ENCODE peak calls at places on chromosomes 11 and 22, in nine cellular contexts. One of them, this sample, is unnamed.

GRCh38 chr22:46561435-46561905 is 24.1 kb upstream of the CELSR1 start:
- DNase-seq in neuronal stem cell: no peak
- DNase-seq in CD8-positive, alpha-beta T cell: no peak
- DNase-seq in tibial artery: no peak
- DNase-seq in A549: peak; percentile 77
- DNase-seq in cardiac muscle cell: no peak
- DNase-seq in heart left ventricle: no peak
- DNase-seq in CD4-positive, CD25-positive, alpha-beta regulatory T cell: no peak
- DNase-seq in substantia nigra: no peak
- DNase-seq in this sample: no peak

GRCh38 chr11:2825261-2825885 is 60.2 kb downstream of the CDKN1C start:
- DNase-seq in tibial artery: peak; percentile 85
- DNase-seq in neuronal stem cell: no peak
- DNase-seq in heart left ventricle: peak; percentile 89
- DNase-seq in CD8-positive, alpha-beta T cell: no peak
- DNase-seq in A549: no peak
- DNase-seq in substantia nigra: no peak
- DNase-seq in cardiac muscle cell: peak; percentile 75
- DNase-seq in CD4-positive, CD25-positive, alpha-beta regulatory T cell: no peak
- DNase-seq in this sample: no peak

GRCh38 chr11:67356867-67357561 is 3.7 kb upstream of the POLD4 start:
- DNase-seq in cardiac muscle cell: peak; percentile 89
- DNase-seq in neuronal stem cell: peak; percentile 77
- DNase-seq in CD4-positive, CD25-positive, alpha-beta regulatory T cell: peak; percentile 61
- DNase-seq in A549: peak; percentile 90
- DNase-seq in substantia nigra: peak; percentile 33
- DNase-seq in CD8-positive, alpha-beta T cell: peak; percentile 68
- DNase-seq in tibial artery: peak; percentile 58
- DNase-seq in heart left ventricle: no peak
- DNase-seq in this sample: peak; percentile 32

GRCh38 chr22:49656291-49656851 is 171.3 kb downstream of the BRD1 start:
- DNase-seq in A549: no peak
- DNase-seq in heart left ventricle: no peak
- DNase-seq in CD4-positive, CD25-positive, alpha-beta regulatory T cell: no peak
- DNase-seq in substantia nigra: no peak
- DNase-seq in neuronal stem cell: no peak
- DNase-seq in tibial artery: no peak
- DNase-seq in cardiac muscle cell: no peak
- DNase-seq in CD8-positive, alpha-beta T cell: no peak
- DNase-seq in this sample: no peak

GRCh38 chr11:12175694-12176241 is 65.4 kb downstream of the MICAL2 start:
- DNase-seq in heart left ventricle: no peak
- DNase-seq in neuronal stem cell: no peak
- DNase-seq in CD8-positive, alpha-beta T cell: no peak
- DNase-seq in A549: peak; percentile 77
- DNase-seq in cardiac muscle cell: peak; percentile 80
- DNase-seq in tibial artery: no peak
- DNase-seq in CD4-positive, CD25-positive, alpha-beta regulatory T cell: no peak
- DNase-seq in substantia nigra: no peak
- DNase-seq in this sample: no peak

GRCh38 chr11:61828629-61829407 is 718 bp downstream of the FADS2 start:
- DNase-seq in A549: peak; percentile 42
- DNase-seq in cardiac muscle cell: peak; percentile 48
- DNase-seq in CD4-positive, CD25-positive, alpha-beta regulatory T cell: no peak
- DNase-seq in tibial artery: peak; percentile 46
- DNase-seq in neuronal stem cell: peak; percentile 57
- DNase-seq in heart left ventricle: peak; percentile 76
- DNase-seq in substantia nigra: peak; percentile 34
- DNase-seq in CD8-positive, alpha-beta T cell: peak; percentile 36
- DNase-seq in this sample: no peak

GRCh38 chr11:94175545-94175944 is 46.9 kb downstream of the PANX1 start:
- DNase-seq in substantia nigra: no peak
- DNase-seq in CD8-positive, alpha-beta T cell: no peak
- DNase-seq in A549: no peak
- DNase-seq in neuronal stem cell: no peak
- DNase-seq in cardiac muscle cell: peak; percentile 92
- DNase-seq in CD4-positive, CD25-positive, alpha-beta regulatory T cell: no peak
- DNase-seq in tibial artery: no peak
- DNase-seq in heart left ventricle: no peak
- DNase-seq in this sample: no peak

GRCh38 chr11:65854161-65854592 is 3.8 kb downstream of the CFL1 start:
- DNase-seq in neuronal stem cell: no peak
- DNase-seq in A549: no peak
- DNase-seq in substantia nigra: no peak
- DNase-seq in heart left ventricle: no peak
- DNase-seq in tibial artery: no peak
- DNase-seq in CD4-positive, CD25-positive, alpha-beta regulatory T cell: no peak
- DNase-seq in cardiac muscle cell: no peak
- DNase-seq in CD8-positive, alpha-beta T cell: no peak
- DNase-seq in this sample: no peak

GRCh38 chr11:89436071-89436470 is 55.1 kb downstream of the NOX4 start:
- DNase-seq in heart left ventricle: no peak
- DNase-seq in tibial artery: no peak
- DNase-seq in cardiac muscle cell: peak; percentile 67
- DNase-seq in A549: no peak
- DNase-seq in CD4-positive, CD25-positive, alpha-beta regulatory T cell: no peak
- DNase-seq in substantia nigra: no peak
- DNase-seq in CD8-positive, alpha-beta T cell: no peak
- DNase-seq in neuronal stem cell: no peak
- DNase-seq in this sample: no peak

GRCh38 chr11:1743587-1744136 is 6.7 kb downstream of the IFITM10 start:
- DNase-seq in A549: no peak
- DNase-seq in neuronal stem cell: no peak
- DNase-seq in CD8-positive, alpha-beta T cell: no peak
- DNase-seq in substantia nigra: no peak
- DNase-seq in cardiac muscle cell: no peak
- DNase-seq in heart left ventricle: no peak
- DNase-seq in tibial artery: no peak
- DNase-seq in CD4-positive, CD25-positive, alpha-beta regulatory T cell: no peak
- DNase-seq in this sample: no peak

GRCh38 chr11:118607401-118608267 is at the start of gene PHLDB1:
- DNase-seq in tibial artery: peak; percentile 73
- DNase-seq in heart left ventricle: peak; percentile 83
- DNase-seq in cardiac muscle cell: peak; percentile 82
- DNase-seq in substantia nigra: peak; percentile 93
- DNase-seq in CD4-positive, CD25-positive, alpha-beta regulatory T cell: peak; percentile 58
- DNase-seq in A549: peak; percentile 61
- DNase-seq in neuronal stem cell: no peak
- DNase-seq in CD8-positive, alpha-beta T cell: peak; percentile 57
- DNase-seq in this sample: peak; percentile 92

GRCh38 chr11:2378527-2379210 is 1.6 kb downstream of the CD81 start:
- DNase-seq in tibial artery: no peak
- DNase-seq in CD4-positive, CD25-positive, alpha-beta regulatory T cell: no peak
- DNase-seq in heart left ventricle: peak; percentile 79
- DNase-seq in cardiac muscle cell: peak; percentile 60
- DNase-seq in A549: no peak
- DNase-seq in substantia nigra: peak; percentile 35
- DNase-seq in CD8-positive, alpha-beta T cell: no peak
- DNase-seq in neuronal stem cell: no peak
- DNase-seq in this sample: no peak

DNA sequence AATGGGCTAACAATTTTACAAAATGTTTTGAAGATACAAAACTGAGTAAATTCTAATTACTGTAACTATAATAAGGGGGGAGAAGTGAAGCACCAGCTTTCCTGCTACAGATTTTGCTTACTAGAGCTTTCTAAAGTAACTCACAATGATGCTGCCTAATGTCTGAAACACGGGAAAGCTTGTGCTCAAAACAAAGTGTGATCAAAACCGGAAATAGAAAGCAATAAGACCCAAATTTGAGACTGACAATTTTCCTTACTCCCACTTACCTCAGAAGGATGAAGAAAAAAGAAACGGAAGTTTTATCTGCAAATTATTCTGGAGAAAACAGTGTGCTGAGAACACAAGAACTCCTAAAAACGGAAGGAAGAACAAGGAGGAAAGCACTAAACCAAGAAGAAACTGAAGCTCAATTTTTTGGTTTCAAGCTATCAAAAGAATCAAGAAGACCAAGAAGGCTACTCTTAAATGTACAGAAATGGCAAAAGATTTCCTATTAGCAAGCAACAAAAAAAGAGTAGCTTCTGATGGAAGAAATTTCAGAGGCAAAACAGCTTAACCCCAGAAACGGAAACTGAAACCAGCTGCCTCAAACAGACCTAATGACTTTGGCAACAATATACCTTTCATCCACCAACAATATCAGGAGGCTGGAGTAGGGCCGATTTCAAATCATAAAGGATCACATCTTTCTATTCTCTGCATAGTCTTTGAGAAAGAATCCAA is 33.4 kb downstream of the AMBRA1 start:
- DNase-seq in substantia nigra: no peak
- DNase-seq in neuronal stem cell: no peak
- DNase-seq in cardiac muscle cell: peak; percentile 55
- DNase-seq in A549: no peak
- DNase-seq in heart left ventricle: no peak
- DNase-seq in CD8-positive, alpha-beta T cell: no peak
- DNase-seq in CD4-positive, CD25-positive, alpha-beta regulatory T cell: no peak
- DNase-seq in tibial artery: no peak
- DNase-seq in this sample: no peak
- H3K27ac ChIP-seq in substantia nigra: peak overlapping the region; percentile 53
- H3K27ac ChIP-seq in neuronal stem cell: no peak overlapping the region
- H3K27ac ChIP-seq in cardiac muscle cell: peak overlapping the region; percentile 13
- H3K27ac ChIP-seq in A549: peak overlapping the region; percentile 73
- H3K27ac ChIP-seq in heart left ventricle: peak overlapping the region; percentile 43
- H3K27ac ChIP-seq in CD8-positive, alpha-beta T cell: peak overlapping the region; percentile 34
- H3K27ac ChIP-seq in CD4-positive, CD25-positive, alpha-beta regulatory T cell: peak overlapping the region; percentile 84
- H3K27ac ChIP-seq in tibial artery: peak overlapping the region; percentile 48
- H3K27ac ChIP-seq in this sample: no peak overlapping the region

GRCh38 chr11:87425391-87425790 is 387.7 kb downstream of the TMEM135 start:
- DNase-seq in cardiac muscle cell: no peak
- DNase-seq in neuronal stem cell: no peak
- DNase-seq in heart left ventricle: no peak
- DNase-seq in A549: no peak
- DNase-seq in tibial artery: no peak
- DNase-seq in substantia nigra: no peak
- DNase-seq in CD8-positive, alpha-beta T cell: no peak
- DNase-seq in CD4-positive, CD25-positive, alpha-beta regulatory T cell: no peak
- DNase-seq in this sample: no peak

GRCh38 chr11:87417951-87418350 is 380.2 kb downstream of the TMEM135 start:
- DNase-seq in heart left ventricle: no peak
- DNase-seq in neuronal stem cell: no peak
- DNase-seq in A549: no peak
- DNase-seq in CD4-positive, CD25-positive, alpha-beta regulatory T cell: no peak
- DNase-seq in CD8-positive, alpha-beta T cell: no peak
- DNase-seq in substantia nigra: no peak
- DNase-seq in cardiac muscle cell: no peak
- DNase-seq in tibial artery: no peak
- DNase-seq in this sample: no peak

GRCh38 chr11:87422566-87422965 is 384.8 kb downstream of the TMEM135 start:
- DNase-seq in cardiac muscle cell: no peak
- DNase-seq in neuronal stem cell: no peak
- DNase-seq in CD8-positive, alpha-beta T cell: no peak
- DNase-seq in tibial artery: no peak
- DNase-seq in A549: no peak
- DNase-seq in substantia nigra: no peak
- DNase-seq in heart left ventricle: no peak
- DNase-seq in CD4-positive, CD25-positive, alpha-beta regulatory T cell: no peak
- DNase-seq in this sample: no peak

GRCh38 chr11:87423161-87423560 is 385.4 kb downstream of the TMEM135 start:
- DNase-seq in CD8-positive, alpha-beta T cell: no peak
- DNase-seq in tibial artery: no peak
- DNase-seq in neuronal stem cell: no peak
- DNase-seq in substantia nigra: no peak
- DNase-seq in heart left ventricle: no peak
- DNase-seq in A549: no peak
- DNase-seq in cardiac muscle cell: no peak
- DNase-seq in CD4-positive, CD25-positive, alpha-beta regulatory T cell: no peak
- DNase-seq in this sample: no peak

DNA sequence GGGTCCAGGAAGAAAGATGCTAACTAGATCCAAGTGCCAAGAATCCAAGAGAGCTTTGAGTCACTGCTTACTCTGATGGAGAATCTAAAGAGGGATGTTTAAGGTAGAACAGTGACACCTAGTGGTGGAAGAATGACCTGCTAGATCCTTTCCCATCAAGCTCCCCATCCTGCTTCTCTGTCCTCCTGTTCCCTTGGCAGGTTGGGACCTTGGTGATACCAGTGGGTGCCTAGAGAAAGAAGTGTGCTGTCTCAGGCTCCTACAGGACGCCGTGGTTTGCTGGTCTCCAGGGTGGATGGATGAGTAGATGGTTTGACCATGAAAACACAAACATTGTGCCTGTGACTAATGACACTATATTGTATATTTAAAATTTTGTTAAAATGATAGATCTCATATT is 383.7 kb downstream of the TMEM135 start:
- DNase-seq in heart left ventricle: no peak
- DNase-seq in CD4-positive, CD25-positive, alpha-beta regulatory T cell: no peak
- DNase-seq in substantia nigra: peak; percentile 44
- DNase-seq in tibial artery: peak; percentile 37
- DNase-seq in A549: peak; percentile 83
- DNase-seq in CD8-positive, alpha-beta T cell: peak; percentile 23
- DNase-seq in cardiac muscle cell: peak; percentile 90
- DNase-seq in neuronal stem cell: peak; percentile 73
- DNase-seq in this sample: no peak
- H3K27ac ChIP-seq in heart left ventricle: no peak overlapping the region
- H3K27ac ChIP-seq in CD4-positive, CD25-positive, alpha-beta regulatory T cell: no peak overlapping the region
- H3K27ac ChIP-seq in substantia nigra: no peak overlapping the region
- H3K27ac ChIP-seq in tibial artery: no peak overlapping the region
- H3K27ac ChIP-seq in A549: no peak overlapping the region
- H3K27ac ChIP-seq in CD8-positive, alpha-beta T cell: no peak overlapping the region
- H3K27ac ChIP-seq in cardiac muscle cell: no peak overlapping the region
- H3K27ac ChIP-seq in neuronal stem cell: no peak overlapping the region
- H3K27ac ChIP-seq in this sample: no peak overlapping the region

GRCh38 chr11:103887001-103887680 is 149.3 kb upstream of the DDI1 start:
- DNase-seq in neuronal stem cell: no peak
- DNase-seq in substantia nigra: peak; percentile 53
- DNase-seq in CD8-positive, alpha-beta T cell: no peak
- DNase-seq in heart left ventricle: no peak
- DNase-seq in cardiac muscle cell: peak; percentile 23
- DNase-seq in A549: no peak
- DNase-seq in CD4-positive, CD25-positive, alpha-beta regulatory T cell: no peak
- DNase-seq in tibial artery: no peak
- DNase-seq in this sample: peak; percentile 63
- H3K27ac ChIP-seq in neuronal stem cell: no peak overlapping the region
- H3K27ac ChIP-seq in substantia nigra: peak overlapping the region; percentile 70
- H3K27ac ChIP-seq in CD8-positive, alpha-beta T cell: no peak overlapping the region
- H3K27ac ChIP-seq in heart left ventricle: no peak overlapping the region
- H3K27ac ChIP-seq in cardiac muscle cell: no peak overlapping the region
- H3K27ac ChIP-seq in A549: no peak overlapping the region
- H3K27ac ChIP-seq in CD4-positive, CD25-positive, alpha-beta regulatory T cell: no peak overlapping the region
- H3K27ac ChIP-seq in tibial artery: no peak overlapping the region
- H3K27ac ChIP-seq in this sample: peak overlapping the region; percentile 85

DNA sequence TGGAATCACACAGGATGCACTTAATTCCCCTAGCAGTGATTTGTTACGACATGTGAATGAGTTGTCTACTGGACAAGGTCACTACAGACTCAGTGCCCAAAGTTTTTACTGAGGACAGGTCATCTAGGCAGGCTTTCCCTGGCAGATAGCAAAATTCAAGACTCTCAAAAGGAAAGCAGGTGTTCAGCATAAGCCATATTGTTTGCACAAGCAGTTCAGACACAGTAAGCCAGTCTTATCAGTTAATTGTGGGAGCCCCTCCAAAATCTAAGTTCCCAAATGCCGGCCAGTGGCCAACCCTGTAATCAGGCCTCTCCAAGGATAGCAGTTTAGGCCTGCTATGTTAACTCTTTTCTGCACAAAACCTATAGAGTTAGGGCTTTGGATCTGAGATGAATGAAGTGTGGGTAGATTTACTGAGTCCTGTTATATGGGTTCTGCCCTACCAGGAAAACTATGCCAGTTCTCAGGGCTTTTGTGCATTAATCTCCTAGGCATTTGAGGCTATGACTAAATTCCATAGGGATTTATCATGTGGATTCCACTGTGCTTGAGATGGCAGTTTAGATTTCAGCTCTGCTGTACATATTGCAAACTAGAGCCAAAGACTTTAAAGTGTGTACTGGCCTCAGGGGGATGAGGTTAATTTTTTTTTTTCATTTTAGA is 4.8 kb upstream of the ARHGEF12 start:
- DNase-seq in cardiac muscle cell: peak; percentile 83
- DNase-seq in tibial artery: no peak
- DNase-seq in substantia nigra: no peak
- DNase-seq in heart left ventricle: no peak
- DNase-seq in A549: peak; percentile 45
- DNase-seq in neuronal stem cell: no peak
- DNase-seq in CD8-positive, alpha-beta T cell: no peak
- DNase-seq in CD4-positive, CD25-positive, alpha-beta regulatory T cell: no peak
- DNase-seq in this sample: no peak
- H3K27ac ChIP-seq in cardiac muscle cell: peak overlapping the region; percentile 65
- H3K27ac ChIP-seq in tibial artery: peak overlapping the region; percentile 98
- H3K27ac ChIP-seq in substantia nigra: no peak overlapping the region
- H3K27ac ChIP-seq in heart left ventricle: peak overlapping the region; percentile 50
- H3K27ac ChIP-seq in A549: peak overlapping the region; percentile 46
- H3K27ac ChIP-seq in neuronal stem cell: no peak overlapping the region
- H3K27ac ChIP-seq in CD8-positive, alpha-beta T cell: no peak overlapping the region
- H3K27ac ChIP-seq in CD4-positive, CD25-positive, alpha-beta regulatory T cell: no peak overlapping the region
- H3K27ac ChIP-seq in this sample: no peak overlapping the region